ENCODE peak calls at places on chromosomes 3 and 15, in five cellular contexts. O is epithelial cell of esophagus, I is brain microvascular endothelial cell, N is cardiac muscle cell, V is lower leg skin. K is an unnamed sample.

GRCh38 chr3:47661121-47661752 is 82.6 kb upstream of the CSPG5 start:
- DNase-seq in O (peak; percentile 48), I (peak; percentile 66), N (no peak), V (no peak), K (no peak)

GRCh38 chr3:141285570-141285969 is 53.9 kb downstream of the PXYLP1 start:
- DNase-seq in O (no peak), I (no peak), N (no peak), V (no peak), K (no peak)

GRCh38 chr3:179037361-179037760 is 34.2 kb downstream of the ZMAT3 start:
- DNase-seq in O (peak; percentile 94), I (peak; percentile 92), N (no peak), V (peak; percentile 91), K (no peak)

GRCh38 chr15:89809093-89809786 is 5.4 kb downstream of the ANPEP start:
- DNase-seq in O (no peak), I (no peak), N (no peak), V (no peak), K (no peak)

GRCh38 chr3:106049876-106050275 is 181.1 kb upstream of the CBLB start:
- DNase-seq in O (no peak), I (no peak), N (no peak), V (no peak), K (no peak)

GRCh38 chr3:37221407-37221806 is 47.0 kb upstream of the LRRFIP2 start:
- DNase-seq in O (peak; percentile 91), I (peak; percentile 83), N (no peak), V (no peak), K (no peak)

GRCh38 chr3:146640955-146641867 is 36.1 kb upstream of the PLSCR5 start:
- DNase-seq in O (peak; percentile 54), I (peak; percentile 37), N (peak; percentile 64), V (no peak), K (no peak)

GRCh38 chr3:123732447-123732846 is 147.6 kb upstream of the HACD2 start:
- DNase-seq in O (peak; percentile 96), I (peak; percentile 59), N (no peak), V (no peak), K (no peak)

GRCh38 chr15:68930268-68931022 is at the start of gene SPESP1:
- DNase-seq in O (peak; percentile 64), I (peak; percentile 1), N (no peak), V (peak; percentile 89), K (no peak)

GRCh38 chr15:99324082-99324620 is 72.9 kb downstream of the LRRC28 start:
- DNase-seq in O (peak; percentile 88), I (peak; percentile 91), N (peak; percentile 56), V (no peak), K (no peak)

GRCh38 chr15:70584838-70585706 is 178.3 kb downstream of the UACA start:
- DNase-seq in O (peak; percentile 58), I (no peak), N (peak; percentile 69), V (peak; percentile 74), K (no peak)

GRCh38 chr15:70587896-70588567 is 175.3 kb downstream of the UACA start:
- DNase-seq in O (no peak), I (no peak), N (no peak), V (peak; percentile 39), K (no peak)

GRCh38 chr15:70586241-70586640 is 177.1 kb downstream of the UACA start:
- DNase-seq in O (no peak), I (no peak), N (no peak), V (peak; percentile 74), K (no peak)

GRCh38 chr15:70584441-70584837 is 178.9 kb downstream of the UACA start:
- DNase-seq in O (no peak), I (no peak), N (no peak), V (peak; percentile 28), K (no peak)

DNA sequence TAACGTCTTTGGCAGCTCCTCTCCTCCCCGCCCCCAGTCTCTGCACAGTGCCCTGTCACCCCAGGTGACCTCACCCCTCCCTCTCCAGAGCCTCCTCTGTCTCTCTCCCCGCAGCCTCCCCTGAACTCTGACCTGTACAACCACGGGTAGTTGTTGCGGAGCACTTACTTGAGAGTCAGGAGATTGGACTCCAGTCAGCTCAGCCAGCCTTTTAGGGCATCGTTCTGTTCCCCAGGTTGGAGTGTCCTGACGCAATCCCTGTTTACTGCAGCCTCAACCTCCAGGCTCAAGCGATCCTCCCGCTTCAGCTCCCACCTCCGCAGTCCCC is 177.7 kb downstream of the UACA start:
- DNase-seq in O (no peak), I (no peak), N (no peak), V (peak; percentile 56), K (no peak)
- H3K4me3 ChIP-seq in O (no peak overlapping the region), I (no peak overlapping the region), N (no peak overlapping the region), V (no peak overlapping the region), K (no peak overlapping the region)

GRCh38 chr3:127699098-127699945 is 26.6 kb downstream of the ABTB1 start:
- DNase-seq in O (peak; percentile 20), I (no peak), N (no peak), V (no peak), K (no peak)

GRCh38 chr3:127700406-127700805 is 27.7 kb downstream of the ABTB1 start:
- DNase-seq in O (no peak), I (no peak), N (no peak), V (no peak), K (no peak)

GRCh38 chr3:127698264-127699097 is 25.7 kb downstream of the ABTB1 start:
- DNase-seq in O (no peak), I (no peak), N (no peak), V (no peak), K (no peak)

GRCh38 chr3:127699946-127700300 is 27.2 kb downstream of the ABTB1 start:
- DNase-seq in O (no peak), I (no peak), N (no peak), V (no peak), K (no peak)

DNA sequence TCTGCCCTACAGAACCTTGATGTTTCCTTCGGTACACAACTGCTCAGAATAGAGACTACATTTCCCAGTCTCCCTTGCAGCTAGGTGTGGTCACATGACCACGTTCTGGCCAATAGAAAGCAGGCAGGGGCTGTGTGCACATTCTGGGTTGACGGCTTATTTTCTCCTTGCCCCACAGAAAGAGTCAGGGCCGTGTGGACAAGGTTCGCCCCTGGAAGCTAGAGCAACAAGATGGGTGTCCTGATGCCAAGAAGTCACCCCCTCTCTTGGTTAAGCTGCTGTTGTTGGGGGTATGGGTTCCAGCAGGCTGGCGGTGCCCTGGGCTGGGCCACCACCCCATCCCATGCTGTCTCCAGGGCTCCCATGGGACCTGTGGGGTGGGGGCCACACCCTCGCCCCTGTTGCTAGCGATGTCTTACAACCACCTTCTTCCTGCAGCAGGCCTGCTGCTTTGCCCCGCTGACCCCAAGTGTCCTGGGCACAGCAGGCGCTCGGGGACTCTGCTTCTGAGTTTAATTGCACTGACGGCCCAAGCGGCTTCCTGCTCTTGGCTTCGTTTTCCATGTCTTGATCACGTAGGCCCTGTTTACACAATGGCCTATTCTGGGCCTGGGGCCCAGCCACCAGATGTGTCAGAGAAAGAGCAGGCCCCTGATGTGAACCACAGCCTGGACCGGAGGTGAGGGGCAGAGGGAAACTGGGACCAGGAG is 24.9 kb downstream of the ABTB1 start:
- DNase-seq in O (peak; percentile 56), I (peak; percentile 85), N (peak; percentile 73), V (peak; percentile 95), K (peak; percentile 79)
- H3K4me3 ChIP-seq in O (no peak overlapping the region), I (no peak overlapping the region), N (no peak overlapping the region), V (no peak overlapping the region), K (no peak overlapping the region)

GRCh38 chr3:112304611-112305010 is 10.6 kb upstream of the SLC9C1 start:
- DNase-seq in O (no peak), I (no peak), N (peak; percentile 3), V (no peak), K (no peak)

GRCh38 chr3:112298781-112299180 is 4.8 kb upstream of the SLC9C1 start:
- DNase-seq in O (no peak), I (no peak), N (no peak), V (no peak), K (no peak)

GRCh38 chr3:112302881-112303761 is 9.1 kb upstream of the SLC9C1 start:
- DNase-seq in O (no peak), I (no peak), N (peak; percentile 67), V (no peak), K (no peak)

GRCh38 chr3:112303811-112304325 is 9.9 kb upstream of the SLC9C1 start:
- DNase-seq in O (peak; percentile 19), I (peak; percentile 20), N (peak; percentile 76), V (no peak), K (no peak)

DNA sequence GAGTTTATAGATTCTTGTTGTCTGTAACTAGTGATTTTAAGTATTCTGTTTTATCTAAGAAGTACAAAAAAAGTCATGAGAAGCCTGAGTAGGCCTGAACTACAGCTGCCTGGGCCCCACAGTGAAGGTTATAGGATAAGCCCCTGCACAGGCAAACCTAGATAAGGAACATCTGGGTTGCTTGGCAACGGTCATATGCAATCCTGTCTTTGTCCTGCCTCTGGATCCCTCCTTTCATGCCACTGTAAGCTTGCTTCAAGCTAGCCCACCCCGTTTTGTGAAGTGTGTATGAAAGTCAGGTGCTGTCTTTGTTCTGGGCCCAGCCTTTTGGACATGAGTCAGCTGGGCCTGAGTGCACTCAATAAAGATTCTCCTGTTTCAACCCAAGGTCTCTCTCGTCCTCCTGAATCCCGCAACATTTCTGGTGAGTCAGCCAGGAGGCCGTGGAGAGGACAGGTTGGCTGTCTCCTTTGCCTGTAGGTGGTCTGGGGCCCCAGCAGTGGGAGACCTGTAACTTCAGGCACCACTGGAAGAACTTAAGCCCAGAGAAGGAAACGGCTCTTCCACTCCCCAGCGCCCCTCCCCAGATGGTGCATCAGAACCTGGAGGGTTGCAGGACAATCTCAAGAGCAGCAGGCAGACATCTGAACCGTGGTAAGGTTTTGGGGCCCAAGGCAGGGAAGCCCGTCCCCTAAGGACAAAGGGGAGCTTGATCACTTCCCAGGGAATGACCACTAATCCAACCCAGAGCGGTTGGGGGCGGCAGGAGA is 8.2 kb upstream of the SLC9C1 start:
- DNase-seq in O (no peak), I (peak; percentile 23), N (peak; percentile 72), V (no peak), K (no peak)
- H3K4me3 ChIP-seq in O (no peak overlapping the region), I (peak overlapping the region; percentile 61), N (peak overlapping the region; percentile 69), V (no peak overlapping the region), K (peak overlapping the region; percentile 37)

GRCh38 chr15:40471778-40472130 is 970 bp downstream of the CHST14 start:
- DNase-seq in O (peak; percentile 53), I (no peak), N (peak; percentile 39), V (no peak), K (no peak)

GRCh38 chr15:40471105-40471777 is 457 bp downstream of the CHST14 start:
- DNase-seq in O (no peak), I (no peak), N (peak; percentile 62), V (no peak), K (peak; percentile 12)

GRCh38 chr15:40472171-40472727 is 1.5 kb downstream of the CHST14 start:
- DNase-seq in O (no peak), I (no peak), N (peak; percentile 6), V (no peak), K (no peak)

GRCh38 chr15:40469776-40470390 is 901 bp upstream of the CHST14 start:
- DNase-seq in O (no peak), I (no peak), N (peak; percentile 15), V (no peak), K (no peak)

DNA sequence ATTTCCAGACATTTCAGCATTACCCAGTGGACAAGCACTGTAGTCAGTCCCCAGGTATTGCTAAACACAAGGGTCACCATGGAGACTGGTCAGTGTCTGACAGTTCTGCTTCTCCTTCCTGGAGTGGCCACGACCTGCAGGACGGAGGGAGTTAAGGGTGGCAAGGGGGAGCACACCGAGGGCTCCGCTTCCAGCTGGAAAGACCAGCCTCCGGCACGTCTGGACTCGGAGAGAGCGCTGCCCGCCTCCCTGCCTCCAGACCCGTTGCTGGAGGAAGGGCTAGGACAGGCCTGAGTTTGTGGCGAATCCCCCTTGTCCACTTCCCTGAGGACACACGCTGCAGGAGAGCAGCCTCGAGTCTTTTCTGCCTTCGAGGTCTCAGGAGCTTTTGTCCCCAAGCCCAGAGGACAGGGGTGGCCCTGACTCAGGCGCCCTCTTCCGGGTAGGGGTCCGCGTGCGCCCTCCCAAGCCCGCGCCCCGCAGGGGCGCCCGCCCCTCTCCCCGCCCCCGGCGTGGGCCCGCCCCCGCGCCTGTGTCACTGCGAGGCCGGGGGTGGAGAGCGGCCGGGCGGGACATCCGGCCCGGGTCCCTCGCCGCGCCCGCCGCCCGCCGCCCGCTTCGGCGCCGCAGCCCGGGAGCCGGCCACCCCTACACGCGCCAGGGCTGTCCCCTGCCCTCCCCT is at the start of gene CHST14:
- DNase-seq in O (no peak), I (peak; percentile 7), N (peak; percentile 87), V (peak; percentile 91), K (peak; percentile 34)
- H3K4me3 ChIP-seq in O (peak within 1 kb of the TSS; percentile 56), I (peak within 1 kb of the TSS; percentile 70), N (peak within 1 kb of the TSS; percentile 71), V (peak within 1 kb of the TSS; percentile 46), K (peak within 1 kb of the TSS; percentile 56)

K was measured in tibial nerve.